ENCODE peak calls at places on chromosomes 12 and 14, in nine cellular contexts. One of them, this sample, is unnamed.

GRCh38 chr12:107670999-107671643 is 14.5 kb upstream of the PWP1 start:
- DNase-seq in Peyer's patch: no peak
- DNase-seq in gastrocnemius medialis: no peak
- DNase-seq in ovary: no peak
- DNase-seq in A549: peak
- DNase-seq in tibial nerve: no peak
- DNase-seq in lower leg skin: no peak
- DNase-seq in sigmoid colon: no peak
- DNase-seq in NB4: peak
- DNase-seq in this sample: no peak

GRCh38 chr14:93055651-93056115 is 60.0 kb downstream of the ITPK1 start:
- DNase-seq in sigmoid colon: no peak
- DNase-seq in gastrocnemius medialis: no peak
- DNase-seq in tibial nerve: no peak
- DNase-seq in NB4: no peak
- DNase-seq in ovary: no peak
- DNase-seq in lower leg skin: no peak
- DNase-seq in A549: no peak
- DNase-seq in Peyer's patch: peak
- DNase-seq in this sample: no peak

GRCh38 chr14:89258728-89259273 is 158.2 kb downstream of the FOXN3 start:
- DNase-seq in sigmoid colon: no peak
- DNase-seq in tibial nerve: no peak
- DNase-seq in A549: no peak
- DNase-seq in Peyer's patch: no peak
- DNase-seq in lower leg skin: no peak
- DNase-seq in gastrocnemius medialis: no peak
- DNase-seq in NB4: no peak
- DNase-seq in ovary: no peak
- DNase-seq in this sample: no peak

GRCh38 chr14:35044939-35045797 is 904 bp upstream of the FAM177A1 start:
- DNase-seq in NB4: no peak
- DNase-seq in tibial nerve: no peak
- DNase-seq in Peyer's patch: no peak
- DNase-seq in A549: no peak
- DNase-seq in sigmoid colon: no peak
- DNase-seq in ovary: no peak
- DNase-seq in gastrocnemius medialis: no peak
- DNase-seq in lower leg skin: no peak
- DNase-seq in this sample: no peak

GRCh38 chr12:101782544-101782855 is 43.2 kb upstream of the SYCP3 start:
- DNase-seq in tibial nerve: no peak
- DNase-seq in gastrocnemius medialis: no peak
- DNase-seq in NB4: no peak
- DNase-seq in Peyer's patch: no peak
- DNase-seq in A549: no peak
- DNase-seq in sigmoid colon: no peak
- DNase-seq in lower leg skin: no peak
- DNase-seq in ovary: no peak
- DNase-seq in this sample: no peak

GRCh38 chr14:99511421-99512109 is 30.4 kb downstream of the CCNK start:
- DNase-seq in NB4: no peak
- DNase-seq in Peyer's patch: no peak
- DNase-seq in A549: no peak
- DNase-seq in ovary: peak
- DNase-seq in gastrocnemius medialis: no peak
- DNase-seq in tibial nerve: peak
- DNase-seq in sigmoid colon: peak
- DNase-seq in lower leg skin: no peak
- DNase-seq in this sample: no peak

GRCh38 chr12:52157566-52158150 is 34.2 kb downstream of the KRT80 start:
- DNase-seq in A549: no peak
- DNase-seq in NB4: no peak
- DNase-seq in gastrocnemius medialis: no peak
- DNase-seq in lower leg skin: no peak
- DNase-seq in sigmoid colon: no peak
- DNase-seq in ovary: no peak
- DNase-seq in Peyer's patch: no peak
- DNase-seq in tibial nerve: no peak
- DNase-seq in this sample: no peak

GRCh38 chr12:55935742-55936151 is 4.8 kb downstream of the DGKA start:
- DNase-seq in lower leg skin: no peak
- DNase-seq in sigmoid colon: peak
- DNase-seq in NB4: no peak
- DNase-seq in A549: no peak
- DNase-seq in Peyer's patch: peak
- DNase-seq in ovary: peak
- DNase-seq in tibial nerve: no peak
- DNase-seq in gastrocnemius medialis: no peak
- DNase-seq in this sample: no peak

GRCh38 chr14:20836668-20837338 is 34.2 kb upstream of the RNASE1 start:
- DNase-seq in lower leg skin: no peak
- DNase-seq in ovary: no peak
- DNase-seq in A549: peak
- DNase-seq in tibial nerve: no peak
- DNase-seq in sigmoid colon: no peak
- DNase-seq in NB4: peak
- DNase-seq in gastrocnemius medialis: no peak
- DNase-seq in Peyer's patch: no peak
- DNase-seq in this sample: no peak

GRCh38 chr14:105069887-105070759 is 4.9 kb upstream of the GPR132 start:
- DNase-seq in Peyer's patch: peak
- DNase-seq in gastrocnemius medialis: no peak
- DNase-seq in ovary: no peak
- DNase-seq in lower leg skin: no peak
- DNase-seq in NB4: peak
- DNase-seq in A549: no peak
- DNase-seq in sigmoid colon: peak
- DNase-seq in tibial nerve: no peak
- DNase-seq in this sample: no peak
- TF ChIP-seq POLR2A in Peyer's patch: no peak
- TF ChIP-seq POLR2A in gastrocnemius medialis: no peak
- TF ChIP-seq POLR2A in ovary: no peak
- TF ChIP-seq POLR2A in lower leg skin: no peak
- TF ChIP-seq POLR2A in NB4: no peak
- TF ChIP-seq POLR2A in A549: no peak
- TF ChIP-seq POLR2A in sigmoid colon: no peak
- TF ChIP-seq POLR2A in tibial nerve: no peak
- TF ChIP-seq POLR2A in this sample: no peak

GRCh38 chr12:10214131-10214876 is 1.6 kb downstream of the GABARAPL1 start:
- DNase-seq in A549: no peak
- DNase-seq in sigmoid colon: no peak
- DNase-seq in Peyer's patch: no peak
- DNase-seq in tibial nerve: no peak
- DNase-seq in gastrocnemius medialis: no peak
- DNase-seq in lower leg skin: no peak
- DNase-seq in ovary: no peak
- DNase-seq in NB4: no peak
- DNase-seq in this sample: no peak

GRCh38 chr12:10211101-10211974 is 1.3 kb upstream of the GABARAPL1 start:
- DNase-seq in tibial nerve: no peak
- DNase-seq in NB4: no peak
- DNase-seq in Peyer's patch: peak
- DNase-seq in gastrocnemius medialis: no peak
- DNase-seq in A549: no peak
- DNase-seq in ovary: peak
- DNase-seq in lower leg skin: no peak
- DNase-seq in sigmoid colon: peak
- DNase-seq in this sample: no peak

GRCh38 chr12:10213168-10214130 is 772 bp downstream of the GABARAPL1 start:
- DNase-seq in tibial nerve: peak
- DNase-seq in lower leg skin: peak
- DNase-seq in Peyer's patch: peak
- DNase-seq in NB4: peak
- DNase-seq in ovary: peak
- DNase-seq in A549: peak
- DNase-seq in gastrocnemius medialis: peak
- DNase-seq in sigmoid colon: peak
- DNase-seq in this sample: peak

GRCh38 chr12:10211975-10212622 is 578 bp upstream of the GABARAPL1 start:
- DNase-seq in gastrocnemius medialis: peak
- DNase-seq in Peyer's patch: peak
- DNase-seq in lower leg skin: peak
- DNase-seq in NB4: peak
- DNase-seq in sigmoid colon: peak
- DNase-seq in ovary: peak
- DNase-seq in tibial nerve: peak
- DNase-seq in A549: peak
- DNase-seq in this sample: peak

GRCh38 chr12:10212623-10213131 is at the start of gene GABARAPL1:
- DNase-seq in tibial nerve: peak
- DNase-seq in lower leg skin: peak
- DNase-seq in Peyer's patch: peak
- DNase-seq in NB4: peak
- DNase-seq in A549: peak
- DNase-seq in sigmoid colon: peak
- DNase-seq in ovary: peak
- DNase-seq in gastrocnemius medialis: peak
- DNase-seq in this sample: peak
- TF ChIP-seq POLR2A in tibial nerve: peak
- TF ChIP-seq POLR2A in lower leg skin: no peak
- TF ChIP-seq POLR2A in Peyer's patch: no peak
- TF ChIP-seq POLR2A in NB4: peak
- TF ChIP-seq POLR2A in A549: no peak
- TF ChIP-seq POLR2A in sigmoid colon: peak
- TF ChIP-seq POLR2A in ovary: peak
- TF ChIP-seq POLR2A in gastrocnemius medialis: peak
- TF ChIP-seq POLR2A in this sample: peak

GRCh38 chr14:61147898-61148549 is 133.1 kb downstream of the TMEM30B start:
- DNase-seq in NB4: no peak
- DNase-seq in ovary: no peak
- DNase-seq in sigmoid colon: peak
- DNase-seq in Peyer's patch: no peak
- DNase-seq in gastrocnemius medialis: peak
- DNase-seq in A549: no peak
- DNase-seq in tibial nerve: peak
- DNase-seq in lower leg skin: no peak
- DNase-seq in this sample: no peak
- TF ChIP-seq POLR2A in NB4: no peak
- TF ChIP-seq POLR2A in ovary: no peak
- TF ChIP-seq POLR2A in sigmoid colon: no peak
- TF ChIP-seq POLR2A in Peyer's patch: no peak
- TF ChIP-seq POLR2A in gastrocnemius medialis: no peak
- TF ChIP-seq POLR2A in A549: no peak
- TF ChIP-seq POLR2A in tibial nerve: no peak
- TF ChIP-seq POLR2A in lower leg skin: no peak
- TF ChIP-seq POLR2A in this sample: no peak

DNA sequence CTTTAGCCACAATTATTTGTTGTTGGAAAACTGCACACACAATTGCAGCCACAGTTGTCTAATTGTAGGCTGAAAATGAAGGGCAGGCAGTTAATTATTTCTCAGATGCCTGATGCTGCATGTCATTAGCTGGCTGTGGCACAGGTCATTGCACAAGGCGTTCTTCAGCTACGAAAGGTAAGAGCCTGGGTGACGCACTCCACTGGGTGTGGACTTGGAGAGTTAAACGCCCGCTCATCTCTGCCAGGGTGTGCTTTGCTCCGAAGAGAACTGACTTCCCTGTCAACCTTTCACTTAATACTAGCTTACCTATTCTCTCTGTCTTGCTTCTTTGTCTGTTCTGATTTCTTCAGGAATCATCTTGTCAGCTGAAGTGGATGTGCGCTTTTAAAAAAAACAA is 91.4 kb upstream of the CPM start:
- DNase-seq in lower leg skin: peak
- DNase-seq in NB4: no peak
- DNase-seq in tibial nerve: no peak
- DNase-seq in ovary: no peak
- DNase-seq in A549: peak
- DNase-seq in sigmoid colon: no peak
- DNase-seq in Peyer's patch: peak
- DNase-seq in gastrocnemius medialis: no peak
- DNase-seq in this sample: no peak
- TF ChIP-seq POLR2A in lower leg skin: no peak
- TF ChIP-seq POLR2A in NB4: no peak
- TF ChIP-seq POLR2A in tibial nerve: no peak
- TF ChIP-seq POLR2A in ovary: no peak
- TF ChIP-seq POLR2A in A549: no peak
- TF ChIP-seq POLR2A in sigmoid colon: no peak
- TF ChIP-seq POLR2A in Peyer's patch: peak
- TF ChIP-seq POLR2A in gastrocnemius medialis: no peak
- TF ChIP-seq POLR2A in this sample: no peak

GRCh38 chr14:24441485-24441884 is 1.1 kb downstream of the SDR39U1 start:
- DNase-seq in A549: no peak
- DNase-seq in sigmoid colon: no peak
- DNase-seq in lower leg skin: no peak
- DNase-seq in gastrocnemius medialis: no peak
- DNase-seq in NB4: no peak
- DNase-seq in ovary: no peak
- DNase-seq in Peyer's patch: no peak
- DNase-seq in tibial nerve: no peak
- DNase-seq in this sample: no peak

GRCh38 chr14:24438198-24439095 is 4.1 kb downstream of the SDR39U1 start:
- DNase-seq in sigmoid colon: no peak
- DNase-seq in tibial nerve: no peak
- DNase-seq in ovary: no peak
- DNase-seq in NB4: no peak
- DNase-seq in gastrocnemius medialis: no peak
- DNase-seq in Peyer's patch: no peak
- DNase-seq in A549: no peak
- DNase-seq in lower leg skin: no peak
- DNase-seq in this sample: no peak

GRCh38 chr14:24440606-24441399 is 1.8 kb downstream of the SDR39U1 start:
- DNase-seq in Peyer's patch: no peak
- DNase-seq in NB4: no peak
- DNase-seq in ovary: no peak
- DNase-seq in tibial nerve: no peak
- DNase-seq in gastrocnemius medialis: no peak
- DNase-seq in A549: no peak
- DNase-seq in sigmoid colon: no peak
- DNase-seq in lower leg skin: no peak
- DNase-seq in this sample: no peak

GRCh38 chr14:24439257-24439656 is 3.3 kb downstream of the SDR39U1 start:
- DNase-seq in sigmoid colon: no peak
- DNase-seq in ovary: no peak
- DNase-seq in gastrocnemius medialis: no peak
- DNase-seq in tibial nerve: no peak
- DNase-seq in Peyer's patch: no peak
- DNase-seq in lower leg skin: no peak
- DNase-seq in A549: no peak
- DNase-seq in NB4: no peak
- DNase-seq in this sample: no peak

DNA sequence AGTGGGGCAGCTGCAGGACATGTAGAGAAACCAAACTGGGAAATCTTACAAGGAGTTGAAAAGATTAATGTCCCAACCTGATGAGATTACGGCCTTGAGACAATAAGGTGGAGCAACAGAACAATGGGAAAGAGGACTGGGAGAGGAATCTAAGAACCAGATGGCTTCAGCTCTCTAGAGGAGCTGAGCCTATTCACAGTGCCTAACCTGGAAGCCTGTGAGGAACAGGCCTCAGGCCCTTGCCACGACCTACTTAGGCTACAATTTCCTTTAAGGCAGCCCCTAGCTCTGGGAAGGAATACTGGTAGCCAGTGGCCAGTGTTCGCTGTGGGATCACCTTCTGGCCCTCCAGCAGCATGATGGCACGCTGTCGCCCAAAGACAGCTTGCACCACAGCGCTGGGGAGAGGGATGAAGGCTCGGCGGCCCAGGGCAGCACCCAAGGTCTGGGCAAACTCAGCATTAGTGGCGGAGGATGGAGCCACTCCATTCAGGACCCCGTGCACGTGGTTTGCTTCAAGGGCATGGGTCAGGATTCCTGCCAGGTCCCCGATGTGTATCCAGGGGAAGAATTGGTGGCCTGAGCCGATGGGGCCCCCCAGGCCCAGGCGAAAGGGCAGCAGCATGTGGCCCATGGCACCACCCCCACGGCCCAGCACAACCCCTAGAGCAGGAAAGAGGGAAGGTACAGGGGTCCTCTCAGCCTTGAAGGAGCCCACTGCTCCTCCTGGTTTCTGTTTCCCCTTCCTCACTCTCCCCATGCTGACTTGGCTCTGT is 2.6 kb downstream of the SDR39U1 start:
- DNase-seq in NB4: no peak
- DNase-seq in ovary: peak
- DNase-seq in sigmoid colon: peak
- DNase-seq in A549: no peak
- DNase-seq in tibial nerve: no peak
- DNase-seq in Peyer's patch: no peak
- DNase-seq in lower leg skin: no peak
- DNase-seq in gastrocnemius medialis: no peak
- DNase-seq in this sample: no peak
- TF ChIP-seq POLR2A in NB4: no peak
- TF ChIP-seq POLR2A in ovary: no peak
- TF ChIP-seq POLR2A in sigmoid colon: no peak
- TF ChIP-seq POLR2A in A549: no peak
- TF ChIP-seq POLR2A in tibial nerve: no peak
- TF ChIP-seq POLR2A in Peyer's patch: no peak
- TF ChIP-seq POLR2A in lower leg skin: no peak
- TF ChIP-seq POLR2A in gastrocnemius medialis: no peak
- TF ChIP-seq POLR2A in this sample: no peak

This sample was measured in uterus.